ENCODE peak calls at places on chromosomes 13 and 19, in six cellular contexts. L is IMR-90, K is neural progenitor cell, G is ovary, C is K562, E is GM23338. B is an unnamed sample.

GRCh38 chr19:8698433-8699063 is at the start of gene ACTL9:
- DNase-seq in L (no peak), K (no peak), G (no peak), C (no peak), E (no peak), B (no peak)

GRCh38 chr19:49327878-49328544 is 3.0 kb upstream of the SLC6A16 start:
- DNase-seq in L (peak; percentile 23), K (peak; percentile 30), G (no peak), C (peak; percentile 48), E (peak; percentile 85), B (no peak)

GRCh38 chr19:32219881-32220552 is 125.4 kb upstream of the ZNF507 start:
- DNase-seq in L (no peak), K (no peak), G (no peak), C (no peak), E (no peak), B (no peak)

GRCh38 chr19:307793-308420 is 16.7 kb upstream of the PLPP2 start:
- DNase-seq in L (no peak), K (no peak), G (no peak), C (no peak), E (no peak), B (no peak)

GRCh38 chr19:47151627-47152026 is 21.0 kb downstream of the SAE1 start:
- DNase-seq in L (no peak), K (no peak), G (no peak), C (no peak), E (no peak), B (no peak)

GRCh38 chr19:5293607-5294089 is 47.0 kb downstream of the PTPRS start:
- DNase-seq in L (peak; percentile 40), K (peak; percentile 88), G (peak; percentile 56), C (peak; percentile 38), E (peak; percentile 84), B (no peak)

GRCh38 chr19:34990578-34991192 is 9.4 kb upstream of the GRAMD1A start:
- DNase-seq in L (no peak), K (no peak), G (no peak), C (no peak), E (no peak), B (no peak)

GRCh38 chr19:29259867-29260281 is 46.9 kb upstream of the UQCRFS1 start:
- DNase-seq in L (no peak), K (no peak), G (no peak), C (no peak), E (no peak), B (no peak)

GRCh38 chr19:41912899-41913475 is 15.3 kb downstream of the ERFL start:
- DNase-seq in L (no peak), K (peak; percentile 51), G (no peak), C (no peak), E (peak; percentile 76), B (no peak)

GRCh38 chr13:36822786-36823185 is 3.8 kb downstream of the RFXAP start:
- DNase-seq in L (peak; percentile 15), K (no peak), G (no peak), C (no peak), E (no peak), B (no peak)

GRCh38 chr19:1990230-1991017 is 25.1 kb downstream of the BTBD2 start:
- DNase-seq in L (no peak), K (no peak), G (no peak), C (no peak), E (no peak), B (no peak)

DNA sequence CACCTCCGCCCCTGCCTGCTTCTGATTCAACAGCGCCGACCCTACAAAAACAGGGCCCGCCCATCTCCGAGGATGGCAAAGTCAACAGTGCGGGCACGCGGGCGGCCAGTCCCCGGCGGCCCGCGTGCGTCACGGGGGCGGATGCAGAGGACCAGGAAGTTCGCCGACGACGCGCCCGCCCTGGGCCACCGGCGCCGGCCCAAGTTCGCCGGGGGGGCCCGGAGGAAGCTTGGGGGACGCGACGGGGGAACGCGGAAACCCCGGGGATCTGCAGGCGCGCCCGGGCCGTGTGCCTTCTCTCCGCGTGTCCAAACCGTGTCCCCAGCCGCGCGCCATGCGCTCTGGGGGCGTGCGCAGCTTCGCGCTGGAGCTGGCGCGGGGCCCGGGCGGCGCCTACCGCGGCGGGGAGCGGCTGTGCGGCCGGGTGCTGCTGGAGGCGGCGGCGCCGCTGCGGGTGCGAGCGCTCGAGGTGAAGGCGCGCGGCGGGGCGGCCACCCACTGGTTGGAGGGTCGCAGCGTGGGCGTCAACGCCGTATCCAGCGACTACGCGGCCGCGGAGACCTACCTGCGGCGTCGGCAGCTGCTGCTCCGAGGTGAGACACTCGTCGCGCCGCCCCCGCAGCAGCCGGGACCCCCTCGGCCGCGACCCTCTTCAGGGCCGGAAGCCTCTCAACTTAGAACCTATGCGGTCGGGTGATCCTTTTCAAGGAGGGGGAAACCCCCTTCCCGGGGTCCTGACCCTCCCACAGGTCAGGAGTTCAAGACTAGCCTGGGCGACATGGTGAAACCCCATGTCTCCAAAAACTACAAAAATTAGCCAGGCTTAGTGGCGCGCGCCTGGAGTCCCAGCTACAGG is 6.8 kb upstream of the ARRDC2 start:
- DNase-seq in L (peak; percentile 73), K (peak; percentile 69), G (peak; percentile 82), C (peak; percentile 83), E (peak; percentile 87), B (peak; percentile 42)
- TF ChIP-seq CTCF in L (no peak), K (no peak), G (no peak), C (no peak), E (no peak), B (no peak)

GRCh38 chr19:14775855-14776254 is 2.5 kb downstream of the ADGRE2 start:
- DNase-seq in L (no peak), K (no peak), G (no peak), C (peak; percentile 63), E (peak; percentile 48), B (no peak)
- H3K4me3 ChIP-seq in L (no peak overlapping the region), K (peak overlapping the region; percentile 41), G (no peak overlapping the region), C (peak overlapping the region; percentile 90), E (peak overlapping the region; percentile 66), B (peak overlapping the region; percentile 36)

GRCh38 chr19:57978586-57979289 is 4.4 kb upstream of the C19orf18 start:
- DNase-seq in L (no peak), K (no peak), G (no peak), C (no peak), E (peak; percentile 16), B (no peak)
- H3K36me3 ChIP-seq in L (peaks cover 51% of the 10 kb centered on the region), K (peaks cover 76% of the 10 kb centered on the region), G (peaks cover 30% of the 10 kb centered on the region), C (no peaks in the 10 kb centered on the region), E (peaks cover 75% of the 10 kb centered on the region), B (peaks cover 16% of the 10 kb centered on the region)

GRCh38 chr19:14082675-14082960 is 3.0 kb downstream of the C19orf67 start:
- DNase-seq in L (no peak), K (no peak), G (no peak), C (no peak), E (no peak), B (no peak)

GRCh38 chr19:14086098-14086497 is 515 bp upstream of the C19orf67 start:
- DNase-seq in L (no peak), K (no peak), G (no peak), C (no peak), E (no peak), B (no peak)

GRCh38 chr19:14081797-14082674 is 3.5 kb downstream of the C19orf67 start:
- DNase-seq in L (peak; percentile 27), K (peak; percentile 34), G (peak; percentile 64), C (peak; percentile 30), E (no peak), B (no peak)

GRCh38 chr19:14088634-14089411 is 1.7 kb downstream of the SAMD1 start:
- DNase-seq in L (no peak), K (no peak), G (no peak), C (no peak), E (no peak), B (no peak)

GRCh38 chr19:14085309-14085995 is at the start of gene C19orf67:
- DNase-seq in L (no peak), K (peak; percentile 36), G (no peak), C (peak; percentile 66), E (peak; percentile 70), B (no peak)
- TF ChIP-seq CTCF in L (no peak), K (no peak), G (no peak), C (no peak), E (no peak), B (no peak)

GRCh38 chr13:42650470-42650869 is 76.5 kb downstream of the TNFSF11 start:
- DNase-seq in L (no peak), K (no peak), G (no peak), C (no peak), E (no peak), B (no peak)

GRCh38 chr13:42649761-42650289 is 75.9 kb downstream of the TNFSF11 start:
- DNase-seq in L (no peak), K (no peak), G (no peak), C (no peak), E (no peak), B (no peak)

GRCh38 chr13:42643076-42643475 is 69.1 kb downstream of the TNFSF11 start:
- DNase-seq in L (no peak), K (no peak), G (no peak), C (no peak), E (no peak), B (no peak)

GRCh38 chr13:42645717-42646116 is 71.8 kb downstream of the TNFSF11 start:
- DNase-seq in L (no peak), K (no peak), G (no peak), C (no peak), E (no peak), B (no peak)

DNA sequence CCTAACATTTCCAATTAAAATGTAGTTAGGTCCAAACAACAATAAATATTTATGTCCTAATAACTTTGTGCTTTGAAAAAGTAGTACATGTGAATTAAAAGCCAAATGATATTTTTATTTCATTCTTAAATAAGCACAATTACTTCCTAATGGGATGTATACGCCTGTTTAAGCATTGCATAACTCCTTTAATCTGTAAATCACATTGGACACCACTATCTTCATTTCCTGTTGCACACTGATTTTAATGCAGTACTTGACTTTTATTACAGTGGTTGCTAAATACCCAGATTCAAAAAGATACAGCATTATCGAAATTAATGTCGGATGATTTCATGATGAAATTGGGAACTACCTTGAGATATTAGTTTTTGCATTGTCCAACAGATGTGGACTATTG is 70.9 kb downstream of the TNFSF11 start:
- DNase-seq in L (no peak), K (no peak), G (no peak), C (no peak), E (no peak), B (no peak)
- H3K4me3 ChIP-seq in L (no peak overlapping the region), K (no peak overlapping the region), G (no peak overlapping the region), C (no peak overlapping the region), E (no peak overlapping the region), B (no peak overlapping the region)

GRCh38 chr13:98450012-98450411 is 126.9 kb downstream of the STK24 start:
- DNase-seq in L (peak; percentile 37), K (no peak), G (no peak), C (no peak), E (no peak), B (no peak)
- H3K36me3 ChIP-seq in L (peaks cover 51% of the 10 kb centered on the region), K (no peaks in the 10 kb centered on the region), G (no peaks in the 10 kb centered on the region), C (peaks cover 16% of the 10 kb centered on the region), E (peaks cover 17% of the 10 kb centered on the region), B (peaks cover 36% of the 10 kb centered on the region)

DNA sequence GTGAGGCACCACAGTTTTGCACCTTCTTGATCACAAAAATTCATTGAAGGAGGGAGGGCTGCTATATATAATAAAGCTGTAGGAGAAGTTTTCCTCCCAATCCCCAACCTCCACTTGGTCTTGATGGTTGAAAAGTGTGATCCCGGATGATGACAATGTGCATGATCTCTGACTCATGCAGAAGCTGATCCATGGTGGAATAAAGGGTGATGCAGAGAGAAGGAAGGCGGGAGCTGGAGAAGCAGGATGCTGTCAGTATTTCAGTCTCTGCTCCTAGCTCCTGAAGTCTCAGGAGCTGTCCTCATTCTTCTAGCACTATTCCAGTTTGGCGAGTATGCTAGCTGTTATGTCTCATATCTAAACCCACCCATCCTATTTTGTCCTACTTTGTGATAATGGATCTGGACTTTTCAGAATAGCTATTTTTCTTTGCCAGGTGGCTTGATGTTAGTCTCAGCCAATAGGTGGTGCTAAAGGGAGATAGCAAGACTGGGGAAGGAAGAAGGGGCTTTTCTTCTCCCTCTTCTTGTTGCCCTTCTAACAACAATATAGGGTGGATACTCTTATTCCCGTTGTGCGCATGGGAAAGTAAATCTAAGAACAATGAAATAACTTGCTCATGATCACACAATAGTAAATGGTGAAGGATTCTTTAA is 65.6 kb upstream of the HTR2A start:
- DNase-seq in L (peak; percentile 73), K (peak; percentile 50), G (no peak), C (no peak), E (peak; percentile 62), B (no peak)
- TF ChIP-seq CTCF in L (peak; percentile 32), K (peak; percentile 66), G (no peak), C (peak; percentile 34), E (peak; percentile 72), B (peak; percentile 32)

B was measured in BJ.